ENCODE peak calls at places on chromosomes 5 and 9, in ten cellular contexts. H is GM13977, T is neural progenitor cell, M is heart right ventricle, W is cardiac muscle cell, S is HEK293T, Z is AG09309, X is skeletal muscle cell, K is thyroid gland, G is NCI-H774. Q is an unnamed sample.
A peak's percentile ranks its signal among the peaks of the same experiment; 100 is the strongest.

GRCh38 chr9:98455957-98456621 is 200.6 kb upstream of the TBC1D2 start:
- DNase-seq in X (no peak), M (no peak), H (no peak), S (no peak), Z (peak; percentile 28), W (peak; percentile 59), K (peak; percentile 69), G (no peak), T (no peak), Q (no peak)

GRCh38 chr5:25339541-25339940 is 694.8 kb upstream of the CDH10 start:
- DNase-seq in W (no peak), K (no peak), Z (no peak), M (no peak), T (no peak), H (no peak), S (no peak), X (no peak), G (no peak), Q (no peak)

GRCh38 chr5:16628376-16628775 is 11.6 kb upstream of the RETREG1 start:
- DNase-seq in K (no peak), G (no peak), H (no peak), Z (no peak), W (no peak), S (no peak), M (no peak), T (no peak), X (no peak), Q (no peak)

GRCh38 chr9:69121155-69122085 is 52.7 kb upstream of the TJP2 start:
- DNase-seq in Z (no peak), M (peak; percentile 56), K (peak; percentile 82), G (peak; percentile 60), X (no peak), H (peak; percentile 72), T (peak; percentile 86), W (peak; percentile 48), S (peak; percentile 39), Q (peak; percentile 69)

GRCh38 chr9:97812247-97812543 is 40.8 kb upstream of the FOXE1 start:
- DNase-seq in H (no peak), Z (no peak), K (no peak), S (no peak), X (no peak), T (no peak), W (no peak), M (no peak), G (no peak), Q (no peak)

GRCh38 chr5:102289251-102289899 is 6.7 kb downstream of the SLCO4C1 start:
- DNase-seq in T (no peak), Z (no peak), G (no peak), K (no peak), W (no peak), H (no peak), X (no peak), S (no peak), M (no peak), Q (no peak)

GRCh38 chr5:95803271-95804148 is 19.0 kb downstream of the GLRX start:
- DNase-seq in M (no peak), T (no peak), K (no peak), W (no peak), S (no peak), Z (no peak), X (no peak), G (no peak), H (no peak), Q (no peak)

GRCh38 chr9:136311433-136312375 is 7.8 kb upstream of the CCDC187 start:
- DNase-seq in X (no peak), W (no peak), Z (no peak), G (peak; percentile 59), K (peak; percentile 83), T (no peak), S (no peak), M (no peak), H (peak; percentile 62), Q (no peak)

GRCh38 chr5:43042176-43042625 is 2.1 kb upstream of the ANXA2R start:
- DNase-seq in Z (no peak), X (no peak), W (peak; percentile 73), M (peak; percentile 74), G (peak; percentile 83), K (peak; percentile 52), H (peak; percentile 66), S (no peak), T (peak; percentile 87), Q (peak; percentile 92)

GRCh38 chr9:97756991-97757390 is 59.9 kb upstream of the XPA start:
- DNase-seq in X (no peak), T (no peak), W (no peak), S (no peak), H (no peak), M (no peak), K (peak; percentile 87), Z (no peak), G (no peak), Q (no peak)

GRCh38 chr9:135500071-135500524 is 384 bp upstream of the MRPS2 start:
- DNase-seq in T (no peak), G (no peak), M (no peak), S (no peak), H (peak; percentile 47), X (no peak), K (no peak), Z (no peak), W (no peak), Q (no peak)

Q was measured in activated effector memory CD4-positive, alpha-beta T cell treated with anti-CD3 and anti-CD28 coated beads, Interleukin-2, amount 50 U/mL, for 16 hours.